ENCODE peak calls at places on chromosomes 2 and 18, in ten cellular contexts. S is anterior cingulate cortex; Y is right atrium auricular region; N is T-helper 9 cell; T is stimulated activated CD4-positive, alpha-beta T cell treated with anti-CD3 and anti-CD28 coated beads, Interleukin-1b, Interleukin-23, amount 100 ng/mL, for 24 hours; H is activated naive CD4-positive, alpha-beta T cell treated with anti-CD3 and anti-CD28 coated beads, Interleukin-2, amount 50 U/mL, for 16 hours; U is H54; R is activated naive CD8-positive, alpha-beta T cell treated with anti-CD3 and anti-CD28 coated beads, Interleukin-2, amount 50 U/mL, for 16 hours; E is ELF-1; P is RWPE1. Q is an unnamed sample.

GRCh38 chr18:62324917-62325805 is at the start of gene TNFRSF11A:
- DNase-seq in S (no peak), Y (no peak), N (peak; percentile 55), T (no peak), H (peak; percentile 69), U (peak; percentile 57), R (peak; percentile 24), E (no peak), P (peak; percentile 56), Q (no peak)

GRCh38 chr2:168730391-168730790 is 72.0 kb upstream of the NOSTRIN start:
- DNase-seq in S (no peak), Y (no peak), N (no peak), T (no peak), H (no peak), U (no peak), R (no peak), E (peak; percentile 18), P (no peak), Q (no peak)

GRCh38 chr2:229199267-229199666 is 71.8 kb downstream of the PID1 start:
- DNase-seq in S (no peak), Y (no peak), N (no peak), T (no peak), H (no peak), U (no peak), R (no peak), E (no peak), P (no peak), Q (no peak)

GRCh38 chr2:229417906-229418305 is 146.8 kb upstream of the PID1 start:
- DNase-seq in S (no peak), Y (no peak), N (no peak), T (no peak), H (no peak), U (no peak), R (no peak), E (no peak), P (no peak), Q (no peak)

GRCh38 chr18:57585846-57586242 is 658 bp downstream of the FECH start:
- DNase-seq in S (no peak), Y (no peak), N (no peak), T (no peak), H (no peak), U (no peak), R (no peak), E (peak; percentile 10), P (no peak), Q (no peak)

GRCh38 chr18:24065942-24066341 is 51.4 kb downstream of the TTC39C start:
- DNase-seq in S (no peak), Y (no peak), N (no peak), T (no peak), H (no peak), U (no peak), R (no peak), E (no peak), P (no peak), Q (no peak)

GRCh38 chr18:24051256-24051947 is 36.8 kb downstream of the TTC39C start:
- DNase-seq in S (no peak), Y (no peak), N (no peak), T (no peak), H (no peak), U (no peak), R (no peak), E (no peak), P (no peak), Q (no peak)

GRCh38 chr18:48946329-48946835 is 4.4 kb downstream of the SMAD7 start:
- DNase-seq in S (no peak), Y (no peak), N (no peak), T (no peak), H (no peak), U (no peak), R (no peak), E (peak; percentile 25), P (no peak), Q (peak; percentile 70)

GRCh38 chr18:31738460-31739407 is 21.9 kb downstream of the SLC25A52 start:
- DNase-seq in S (no peak), Y (no peak), N (no peak), T (no peak), H (no peak), U (no peak), R (no peak), E (no peak), P (no peak), Q (no peak)

GRCh38 chr2:164967781-164968228 is 12.5 kb upstream of the SLC38A11 start:
- DNase-seq in S (no peak), Y (no peak), N (no peak), T (no peak), H (no peak), U (no peak), R (no peak), E (peak; percentile 63), P (peak; percentile 76), Q (no peak)

GRCh38 chr2:54876764-54877163 is 153.3 kb downstream of the EML6 start:
- DNase-seq in S (no peak), Y (no peak), N (no peak), T (no peak), H (no peak), U (no peak), R (no peak), E (no peak), P (no peak), Q (no peak)

GRCh38 chr2:101135412-101136296 is 15.5 kb downstream of the TBC1D8 start:
- DNase-seq in S (no peak), Y (no peak), N (no peak), T (no peak), H (no peak), U (no peak), R (no peak), E (peak; percentile 71), P (no peak), Q (peak; percentile 18)

GRCh38 chr2:13492262-13492661 is 775.5 kb downstream of the TRIB2 start:
- DNase-seq in S (no peak), Y (no peak), N (no peak), T (no peak), H (no peak), U (no peak), R (no peak), E (no peak), P (no peak), Q (no peak)

GRCh38 chr2:187684181-187684580 is 129.9 kb upstream of the TFPI start:
- DNase-seq in S (no peak), Y (no peak), N (no peak), T (no peak), H (no peak), U (no peak), R (no peak), E (no peak), P (no peak), Q (no peak)

GRCh38 chr2:42092084-42092996 is 44.5 kb downstream of the PKDCC start:
- DNase-seq in S (no peak), Y (no peak), N (no peak), T (no peak), H (no peak), U (no peak), R (no peak), E (peak; percentile 86), P (no peak), Q (no peak)

GRCh38 chr18:23784811-23785245 is 95.6 kb downstream of the LAMA3 start:
- DNase-seq in S (no peak), Y (no peak), N (no peak), T (no peak), H (no peak), U (peak; percentile 15), R (no peak), E (peak; percentile 46), P (peak; percentile 14), Q (no peak)

GRCh38 chr2:149562304-149562703 is 25.3 kb downstream of the MMADHC start:
- DNase-seq in S (no peak), Y (no peak), N (no peak), T (no peak), H (no peak), U (no peak), R (no peak), E (no peak), P (no peak), Q (no peak)

GRCh38 chr2:120224735-120225548 is 1.7 kb upstream of the TMEM185B start:
- DNase-seq in S (no peak), Y (no peak), N (no peak), T (no peak), H (no peak), U (no peak), R (no peak), E (no peak), P (no peak), Q (peak; percentile 29)

GRCh38 chr2:96408631-96409542 is 73.3 kb downstream of the NCAPH start:
- DNase-seq in S (peak; percentile 73), Y (peak; percentile 79), N (no peak), T (no peak), H (no peak), U (no peak), R (no peak), E (no peak), P (no peak), Q (peak; percentile 89)

GRCh38 chr18:23964282-23965238 is 50.0 kb upstream of the TTC39C start:
- DNase-seq in S (no peak), Y (no peak), N (peak; percentile 40), T (no peak), H (peak; percentile 55), U (no peak), R (peak; percentile 30), E (no peak), P (no peak), Q (no peak)

GRCh38 chr2:9770308-9771100 is 72.8 kb upstream of the TAF1B start:
- DNase-seq in S (peak; percentile 73), Y (peak; percentile 87), N (peak; percentile 48), T (no peak), H (peak; percentile 45), U (peak; percentile 63), R (no peak), E (peak; percentile 91), P (peak; percentile 67), Q (peak; percentile 85)

GRCh38 chr2:43224131-43224570 is 2.3 kb downstream of the ZFP36L2 start:
- DNase-seq in S (peak; percentile 43), Y (no peak), N (peak; percentile 50), T (peak; percentile 21), H (peak; percentile 75), U (no peak), R (no peak), E (peak; percentile 78), P (no peak), Q (peak; percentile 91)

GRCh38 chr2:149180226-149180875 is 141.9 kb downstream of the LYPD6B start:
- DNase-seq in S (no peak), Y (no peak), N (no peak), T (no peak), H (no peak), U (no peak), R (no peak), E (peak; percentile 55), P (no peak), Q (no peak)

GRCh38 chr2:136206613-136207012 is 88.7 kb upstream of the CXCR4 start:
- DNase-seq in S (no peak), Y (no peak), N (no peak), T (no peak), H (no peak), U (no peak), R (no peak), E (no peak), P (no peak), Q (no peak)

GRCh38 chr2:3505771-3506170 is 13.6 kb downstream of the ADI1 start:
- DNase-seq in S (no peak), Y (peak; percentile 16), N (no peak), T (no peak), H (no peak), U (no peak), R (no peak), E (no peak), P (no peak), Q (no peak)

GRCh38 chr2:39123436-39123999 is 2.7 kb upstream of the SOS1 start:
- DNase-seq in S (no peak), Y (no peak), N (no peak), T (no peak), H (no peak), U (no peak), R (no peak), E (no peak), P (no peak), Q (no peak)

GRCh38 chr2:86336350-86337234 is 834 bp downstream of the REEP1 start:
- DNase-seq in S (no peak), Y (no peak), N (no peak), T (no peak), H (peak; percentile 17), U (no peak), R (no peak), E (peak; percentile 50), P (no peak), Q (peak; percentile 83)

GRCh38 chr2:54639609-54640008 is 83.9 kb upstream of the EML6 start:
- DNase-seq in S (no peak), Y (no peak), N (no peak), T (no peak), H (no peak), U (no peak), R (no peak), E (no peak), P (no peak), Q (no peak)

Q was measured in posterior vena cava.